ENCODE peak calls at places on chromosomes 3 and 15, in four cellular contexts. P, B, Y and R are unnamed samples.

GRCh38 chr3:55405436-55405835 is 81.7 kb downstream of the WNT5A start:
- DNase-seq in B (no peak), Y (no peak), P (peak), R (no peak)

GRCh38 chr3:155979746-155980145 is 109.3 kb downstream of the GMPS start:
- DNase-seq in Y (no peak), P (no peak), B (no peak), R (no peak)

GRCh38 chr15:44028349-44028748 is 166.7 kb downstream of the FRMD5 start:
- DNase-seq in Y (no peak), B (no peak), P (no peak), R (no peak)

GRCh38 chr3:11582123-11582968 is 61.4 kb downstream of the VGLL4 start:
- DNase-seq in Y (no peak), P (no peak), B (no peak), R (no peak)

GRCh38 chr15:75508741-75509532 is 57.4 kb upstream of the SIN3A start:
- DNase-seq in Y (no peak), P (peak), B (peak), R (peak)

GRCh38 chr3:105030211-105030610 is 336.5 kb upstream of the ALCAM start:
- DNase-seq in P (no peak), B (no peak), Y (no peak), R (no peak)

GRCh38 chr3:46667061-46667621 is 26.3 kb downstream of the ALS2CL start:
- DNase-seq in P (no peak), B (no peak), Y (no peak), R (no peak)

GRCh38 chr15:36252117-36252711 is 327.2 kb upstream of the CDIN1 start:
- DNase-seq in B (peak), P (no peak), Y (no peak), R (no peak)

GRCh38 chr3:79109758-79110157 is 658.0 kb downstream of the ROBO1 start:
- DNase-seq in P (no peak), B (no peak), Y (no peak), R (no peak)

GRCh38 chr3:30770387-30770786 is 124.1 kb downstream of the GADL1 start:
- DNase-seq in Y (no peak), B (peak), P (no peak), R (peak)

GRCh38 chr15:23069496-23070166 is 30.3 kb upstream of the TUBGCP5 start:
- DNase-seq in B (no peak), Y (no peak), P (peak), R (peak)

GRCh38 chr15:59268199-59268979 is 61.7 kb downstream of the LDHAL6B start:
- DNase-seq in Y (no peak), B (no peak), P (no peak), R (no peak)

GRCh38 chr15:47517737-47518136 is 199.6 kb upstream of the SEMA6D start:
- DNase-seq in P (no peak), Y (no peak), B (no peak), R (no peak)

GRCh38 chr15:73927003-73927475 is 777 bp downstream of the LOXL1 start:
- DNase-seq in P (peak), Y (no peak), B (no peak), R (peak)

GRCh38 chr3:167733961-167734497 is 663 bp downstream of the PDCD10 start:
- DNase-seq in B (peak), Y (no peak), P (no peak), R (no peak)

GRCh38 chr3:53801319-53801718 is 44.9 kb downstream of the CHDH start:
- DNase-seq in B (no peak), P (no peak), Y (no peak), R (no peak)

GRCh38 chr15:36951747-36952247 is 148.6 kb downstream of the MEIS2 start:
- DNase-seq in B (no peak), P (peak), Y (no peak), R (no peak)

GRCh38 chr3:119149484-119149883 is 3.5 kb downstream of the TEX55 start:
- DNase-seq in Y (no peak), P (no peak), B (no peak), R (no peak)

GRCh38 chr3:197736010-197736490 is 654 bp downstream of the RUBCN start:
- DNase-seq in Y (no peak), B (no peak), P (no peak), R (no peak)

GRCh38 chr3:112405845-112406244 is 72.9 kb downstream of the CD200 start:
- DNase-seq in Y (no peak), B (no peak), P (no peak), R (no peak)

GRCh38 chr3:3902156-3902555 is 102.9 kb downstream of the LRRN1 start:
- DNase-seq in P (no peak), B (no peak), Y (no peak), R (no peak)

GRCh38 chr3:111862974-111863373 is 3.9 kb downstream of the PHLDB2 start:
- DNase-seq in P (no peak), B (no peak), Y (no peak), R (no peak)

GRCh38 chr3:17040322-17040721 is 155.6 kb downstream of the PLCL2 start:
- DNase-seq in Y (no peak), P (no peak), B (no peak), R (no peak)

DNA sequence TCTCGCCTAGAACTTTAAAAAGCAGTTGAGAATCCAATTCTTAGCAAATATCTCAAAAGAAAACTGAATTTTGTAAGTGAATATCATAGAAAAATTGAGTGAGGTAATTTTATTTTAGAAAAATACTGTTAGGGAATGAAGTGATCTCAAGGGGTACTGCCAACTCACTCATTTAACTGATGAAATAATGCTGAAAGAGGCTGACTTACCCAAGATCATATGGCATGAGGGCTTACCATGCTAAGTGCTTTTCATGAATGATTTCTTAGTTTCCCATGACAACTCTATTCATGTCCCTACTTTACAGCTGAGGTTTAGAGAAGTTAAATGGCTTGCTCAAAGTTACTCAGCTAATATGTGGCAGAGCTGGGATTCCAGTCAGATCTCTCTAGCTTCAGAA is 30.6 kb downstream of the CCDC14 start:
- DNase-seq in P (no peak), Y (no peak), B (no peak), R (no peak)
- TF ChIP-seq CTCF in P (no peak), Y (no peak), B (no peak), R (no peak)

DNA sequence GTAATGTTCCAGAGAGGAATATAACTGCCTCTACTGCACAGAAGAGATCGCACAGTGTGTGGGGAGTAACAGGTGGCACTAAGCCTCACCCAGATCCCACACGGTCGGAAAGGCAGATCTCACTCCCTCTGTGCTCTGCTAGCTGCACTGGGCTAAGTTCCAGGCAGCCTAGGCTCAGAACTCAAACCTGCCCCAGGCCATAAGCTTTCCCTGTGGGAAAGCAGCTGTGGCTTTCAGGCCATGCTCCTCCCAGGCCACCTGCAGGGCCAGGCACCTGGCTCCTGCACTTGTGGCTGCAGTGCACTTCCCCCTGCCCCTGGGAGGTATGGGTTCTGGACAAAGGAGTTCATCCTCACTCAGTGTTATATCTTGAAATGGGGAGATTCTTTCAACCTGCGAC is 27.5 kb downstream of the PCCB start:
- DNase-seq in P (no peak), B (no peak), Y (no peak), R (no peak)
- TF ChIP-seq ZNF274 in P (no peak), B (no peak), Y (no peak), R (no peak)

DNA sequence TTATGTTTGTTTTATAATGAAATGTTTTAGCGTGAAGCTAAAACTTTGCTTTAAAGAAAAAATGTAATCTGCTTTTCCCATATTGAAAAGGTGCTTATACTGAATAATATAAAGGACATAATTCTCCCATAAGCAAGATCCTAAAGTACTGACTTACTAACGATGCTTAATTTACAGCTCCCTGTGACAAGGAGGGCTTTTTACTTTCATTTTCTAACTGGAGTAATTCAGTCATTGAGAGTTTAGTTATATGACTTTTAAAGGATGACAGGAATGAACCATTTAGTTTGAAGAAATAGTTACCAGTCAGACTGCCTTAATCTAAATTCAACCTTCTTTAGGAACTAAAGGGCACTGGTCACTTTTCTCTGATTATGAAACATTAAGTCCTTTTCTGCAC is 19.3 kb upstream of the ZPLD1 start:
- DNase-seq in Y (no peak), B (no peak), P (no peak), R (no peak)
- H3K4me3 ChIP-seq in Y (no peak), B (no peak), P (no peak), R (no peak)

GRCh38 chr3:66038726-66039589 is at the start of gene MAGI1:
- DNase-seq in Y (no peak), B (peak), P (peak), R (peak)
- TF ChIP-seq CTCF in Y (no peak), B (no peak), P (no peak), R (no peak)

DNA sequence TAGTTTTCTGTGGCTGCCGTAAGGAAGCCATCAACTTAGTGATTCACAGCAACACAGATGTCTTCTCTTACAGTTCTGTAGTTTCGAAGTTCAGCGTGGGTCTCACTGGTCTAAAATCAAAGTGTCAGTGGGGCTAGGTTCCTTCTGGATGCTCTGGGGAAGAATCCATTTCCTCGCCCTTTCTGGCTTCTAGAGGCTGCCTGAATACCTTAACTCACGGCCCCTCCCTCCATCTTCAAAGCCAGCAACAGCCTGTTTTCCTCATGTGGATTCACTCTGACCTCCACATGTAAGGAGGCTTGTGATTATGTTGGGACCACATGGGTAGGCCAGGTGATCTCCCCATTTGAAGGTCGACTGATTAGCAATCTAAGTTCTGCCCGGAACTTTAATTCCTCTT is 12.5 kb downstream of the ISG20 start:
- DNase-seq in P (no peak), B (no peak), Y (no peak), R (no peak)
- TF ChIP-seq ZNF274 in P (no peak), B (no peak), Y (no peak), R (no peak)

GRCh38 chr15:85422607-85423006 is 42.2 kb downstream of the AKAP13 start:
- DNase-seq in B (no peak), P (no peak), Y (no peak), R (no peak)

GRCh38 chr15:85419200-85419599 is 38.8 kb downstream of the AKAP13 start:
- DNase-seq in B (no peak), P (no peak), Y (no peak), R (no peak)

GRCh38 chr15:85424154-85424553 is 43.8 kb downstream of the AKAP13 start:
- DNase-seq in B (no peak), P (no peak), Y (no peak), R (no peak)

GRCh38 chr15:85421116-85421925 is 40.9 kb downstream of the AKAP13 start:
- DNase-seq in P (no peak), Y (no peak), B (no peak), R (no peak)

DNA sequence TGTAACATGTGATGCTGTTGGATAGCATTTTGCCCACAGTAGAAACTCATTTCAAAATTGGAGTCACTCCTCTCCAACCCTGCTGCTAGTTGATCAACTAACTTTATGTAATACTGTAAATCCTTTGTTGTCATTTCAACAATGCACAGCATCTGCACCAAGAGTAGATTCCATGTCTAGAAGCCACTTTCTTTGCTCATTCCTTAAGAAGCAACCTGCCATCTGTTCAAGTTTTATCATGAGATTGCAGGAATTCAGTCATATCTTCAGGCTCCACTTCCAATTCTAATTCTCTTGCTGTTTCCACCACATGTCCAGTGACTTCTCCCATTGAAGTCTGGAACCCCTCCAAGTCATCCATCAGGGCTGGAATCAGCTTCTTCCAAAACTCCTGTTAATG is 42.9 kb downstream of the AKAP13 start:
- DNase-seq in Y (no peak), B (no peak), P (no peak), R (no peak)
- H3K4me3 ChIP-seq in Y (no peak), B (no peak), P (no peak), R (no peak)

DNA sequence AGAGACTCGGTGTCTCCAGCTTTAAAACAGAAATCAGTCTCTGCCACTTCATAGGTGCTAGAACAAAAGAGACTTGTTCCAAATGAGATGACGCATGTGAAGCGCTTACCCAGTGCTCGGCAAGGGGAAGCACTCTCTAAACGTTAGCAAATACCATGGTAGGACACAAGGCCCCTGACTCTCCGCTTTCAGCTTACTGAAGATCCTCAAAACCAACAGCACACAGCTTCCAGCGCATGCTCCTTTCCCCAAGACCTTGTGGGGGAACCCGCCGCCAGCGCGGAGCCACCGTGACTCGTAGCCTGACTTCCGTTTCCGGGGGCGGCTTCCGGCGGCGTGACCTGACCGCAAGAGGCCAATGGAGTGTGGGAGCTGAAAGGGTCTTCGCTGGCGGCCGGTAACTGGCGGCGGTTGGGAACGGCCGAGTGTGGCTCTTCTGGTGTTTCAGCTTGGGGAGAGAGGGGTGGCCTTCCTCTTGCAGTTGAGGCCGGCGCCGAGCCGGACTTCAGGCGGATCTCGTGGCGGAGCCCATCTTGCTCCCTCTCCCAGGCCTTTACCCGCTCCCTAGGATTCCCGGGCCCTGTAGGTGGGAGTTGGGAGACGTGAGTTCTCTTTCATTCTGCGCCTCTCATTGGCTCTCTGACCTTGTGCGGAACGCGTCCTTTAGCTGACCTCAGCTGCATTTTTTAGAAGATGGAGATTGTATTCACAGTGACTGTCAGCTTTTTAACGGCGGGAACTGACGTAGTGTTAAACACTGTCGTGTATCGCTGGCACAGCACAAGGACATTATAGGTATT is at the start of gene THUMPD3:
- DNase-seq in Y (peak), P (peak), B (peak), R (peak)
- TF ChIP-seq CTCF in Y (no peak), P (no peak), B (no peak), R (no peak)

DNA sequence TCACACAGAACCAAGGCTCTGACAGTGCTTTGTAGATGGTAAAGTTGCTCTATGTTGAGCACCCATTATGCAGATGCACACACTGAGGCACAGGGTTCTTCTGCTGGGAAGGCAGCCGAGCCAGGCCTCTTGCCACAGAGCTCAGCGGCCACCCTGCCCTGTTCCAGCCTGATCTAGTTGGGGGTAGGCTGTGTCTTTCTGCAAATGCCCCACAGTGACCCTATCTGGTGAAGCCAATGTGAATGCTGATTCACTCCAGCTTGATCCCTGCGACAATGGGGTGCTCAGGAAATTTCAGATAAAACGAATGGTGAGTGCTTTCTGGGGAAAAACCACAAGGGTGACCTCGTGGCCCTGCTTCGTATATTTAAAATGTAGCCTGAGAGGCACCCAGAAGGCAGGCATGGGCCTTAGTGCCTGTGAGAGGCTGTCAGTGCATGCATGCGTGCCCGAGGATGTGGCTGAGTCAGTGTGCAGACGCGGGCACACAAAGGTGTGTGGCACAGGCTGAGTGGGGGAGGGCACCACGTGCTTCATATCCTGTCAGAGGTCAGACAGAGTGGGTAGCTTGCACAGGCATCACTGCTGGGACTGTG is 85.7 kb downstream of the ATP2B2 start:
- DNase-seq in P (peak), Y (no peak), B (no peak), R (no peak)
- TF ChIP-seq ZNF274 in P (no peak), Y (no peak), B (no peak), R (no peak)

GRCh38 chr3:154430014-154430413 is at the start of gene GPR149:
- DNase-seq in B (no peak), Y (no peak), P (no peak), R (peak)

GRCh38 chr3:154428369-154429206 is 1.4 kb downstream of the GPR149 start:
- DNase-seq in B (no peak), P (no peak), Y (no peak), R (no peak)

GRCh38 chr3:154422694-154423093 is 7.3 kb downstream of the GPR149 start:
- DNase-seq in Y (no peak), P (no peak), B (no peak), R (no peak)

GRCh38 chr3:154431043-154431442 is 1.1 kb upstream of the GPR149 start:
- DNase-seq in P (no peak), B (no peak), Y (no peak), R (peak)

GRCh38 chr3:154427685-154428291 is 2.2 kb downstream of the GPR149 start:
- DNase-seq in B (no peak), P (no peak), Y (no peak), R (no peak)
- H3K4me3 ChIP-seq in B (no peak), P (no peak), Y (no peak), R (no peak)